ENCODE peak calls at places on chromosomes 7 and 10, in six cellular contexts. One of them, this sample, is unnamed.

GRCh38 chr10:124007773-124008145 is 85.6 kb downstream of the CHST15 start:
- DNase-seq in NCI-H510A: no peak
- DNase-seq in non-pigmented ciliary epithelial cell: no peak
- DNase-seq in activated CD8-positive, alpha-beta memory T cell treated with anti-CD3 and anti-CD28 coated beads, Interleukin-2, amount 10 ng/mL, durations not matched to agents 7 days and 5 days: no peak
- DNase-seq in AG08395: no peak
- DNase-seq in GM04503: no peak
- DNase-seq in this sample: no peak

GRCh38 chr10:98404571-98405396 is 10.2 kb downstream of the PYROXD2 start:
- DNase-seq in NCI-H510A: no peak
- DNase-seq in non-pigmented ciliary epithelial cell: peak; percentile 15
- DNase-seq in activated CD8-positive, alpha-beta memory T cell treated with anti-CD3 and anti-CD28 coated beads, Interleukin-2, amount 10 ng/mL, durations not matched to agents 7 days and 5 days: peak; percentile 67
- DNase-seq in AG08395: peak; percentile 61
- DNase-seq in GM04503: peak; percentile 45
- DNase-seq in this sample: peak; percentile 36

GRCh38 chr10:21146446-21146789 is 249.3 kb upstream of the NEBL start:
- DNase-seq in NCI-H510A: no peak
- DNase-seq in non-pigmented ciliary epithelial cell: no peak
- DNase-seq in activated CD8-positive, alpha-beta memory T cell treated with anti-CD3 and anti-CD28 coated beads, Interleukin-2, amount 10 ng/mL, durations not matched to agents 7 days and 5 days: no peak
- DNase-seq in AG08395: no peak
- DNase-seq in GM04503: no peak
- DNase-seq in this sample: no peak

GRCh38 chr7:26688936-26689506 is 175.4 kb downstream of the SKAP2 start:
- DNase-seq in NCI-H510A: no peak
- DNase-seq in non-pigmented ciliary epithelial cell: no peak
- DNase-seq in activated CD8-positive, alpha-beta memory T cell treated with anti-CD3 and anti-CD28 coated beads, Interleukin-2, amount 10 ng/mL, durations not matched to agents 7 days and 5 days: no peak
- DNase-seq in AG08395: no peak
- DNase-seq in GM04503: no peak
- DNase-seq in this sample: no peak

GRCh38 chr10:118439824-118440223 is 97.7 kb upstream of the FAM204A start:
- DNase-seq in NCI-H510A: no peak
- DNase-seq in non-pigmented ciliary epithelial cell: no peak
- DNase-seq in activated CD8-positive, alpha-beta memory T cell treated with anti-CD3 and anti-CD28 coated beads, Interleukin-2, amount 10 ng/mL, durations not matched to agents 7 days and 5 days: no peak
- DNase-seq in AG08395: no peak
- DNase-seq in GM04503: no peak
- DNase-seq in this sample: no peak

GRCh38 chr7:17849504-17849903 is 90.8 kb downstream of the SNX13 start:
- DNase-seq in NCI-H510A: no peak
- DNase-seq in non-pigmented ciliary epithelial cell: peak; percentile 74
- DNase-seq in activated CD8-positive, alpha-beta memory T cell treated with anti-CD3 and anti-CD28 coated beads, Interleukin-2, amount 10 ng/mL, durations not matched to agents 7 days and 5 days: no peak
- DNase-seq in AG08395: peak; percentile 18
- DNase-seq in GM04503: no peak
- DNase-seq in this sample: no peak

GRCh38 chr7:43215061-43215460 is 102.6 kb downstream of the HECW1 start:
- DNase-seq in NCI-H510A: no peak
- DNase-seq in non-pigmented ciliary epithelial cell: no peak
- DNase-seq in activated CD8-positive, alpha-beta memory T cell treated with anti-CD3 and anti-CD28 coated beads, Interleukin-2, amount 10 ng/mL, durations not matched to agents 7 days and 5 days: no peak
- DNase-seq in AG08395: no peak
- DNase-seq in GM04503: no peak
- DNase-seq in this sample: no peak

GRCh38 chr7:26365077-26365896 is 73.6 kb downstream of the SNX10 start:
- DNase-seq in NCI-H510A: peak; percentile 49
- DNase-seq in non-pigmented ciliary epithelial cell: peak; percentile 41
- DNase-seq in activated CD8-positive, alpha-beta memory T cell treated with anti-CD3 and anti-CD28 coated beads, Interleukin-2, amount 10 ng/mL, durations not matched to agents 7 days and 5 days: peak; percentile 68
- DNase-seq in AG08395: peak; percentile 65
- DNase-seq in GM04503: peak; percentile 22
- DNase-seq in this sample: peak; percentile 31

GRCh38 chr10:21083861-21084260 is 186.8 kb upstream of the NEBL start:
- DNase-seq in NCI-H510A: peak; percentile 3
- DNase-seq in non-pigmented ciliary epithelial cell: no peak
- DNase-seq in activated CD8-positive, alpha-beta memory T cell treated with anti-CD3 and anti-CD28 coated beads, Interleukin-2, amount 10 ng/mL, durations not matched to agents 7 days and 5 days: no peak
- DNase-seq in AG08395: no peak
- DNase-seq in GM04503: no peak
- DNase-seq in this sample: no peak

GRCh38 chr7:157471259-157472125 is 134.7 kb downstream of the DNAJB6 start:
- DNase-seq in NCI-H510A: no peak
- DNase-seq in non-pigmented ciliary epithelial cell: no peak
- DNase-seq in activated CD8-positive, alpha-beta memory T cell treated with anti-CD3 and anti-CD28 coated beads, Interleukin-2, amount 10 ng/mL, durations not matched to agents 7 days and 5 days: peak; percentile 88
- DNase-seq in AG08395: no peak
- DNase-seq in GM04503: no peak
- DNase-seq in this sample: no peak

GRCh38 chr10:86968271-86968993 is at the start of gene ADIRF:
- DNase-seq in NCI-H510A: peak; percentile 6
- DNase-seq in non-pigmented ciliary epithelial cell: no peak
- DNase-seq in activated CD8-positive, alpha-beta memory T cell treated with anti-CD3 and anti-CD28 coated beads, Interleukin-2, amount 10 ng/mL, durations not matched to agents 7 days and 5 days: peak; percentile 35
- DNase-seq in AG08395: peak; percentile 52
- DNase-seq in GM04503: no peak
- DNase-seq in this sample: no peak

GRCh38 chr10:17578603-17579002 is 38.6 kb downstream of the HACD1 start:
- DNase-seq in NCI-H510A: no peak
- DNase-seq in non-pigmented ciliary epithelial cell: no peak
- DNase-seq in activated CD8-positive, alpha-beta memory T cell treated with anti-CD3 and anti-CD28 coated beads, Interleukin-2, amount 10 ng/mL, durations not matched to agents 7 days and 5 days: no peak
- DNase-seq in AG08395: no peak
- DNase-seq in GM04503: no peak
- DNase-seq in this sample: no peak

GRCh38 chr10:3136763-3137611 is 35.6 kb downstream of the PITRM1 start:
- DNase-seq in NCI-H510A: no peak
- DNase-seq in non-pigmented ciliary epithelial cell: no peak
- DNase-seq in activated CD8-positive, alpha-beta memory T cell treated with anti-CD3 and anti-CD28 coated beads, Interleukin-2, amount 10 ng/mL, durations not matched to agents 7 days and 5 days: no peak
- DNase-seq in AG08395: peak; percentile 25
- DNase-seq in GM04503: peak; percentile 30
- DNase-seq in this sample: peak; percentile 64

GRCh38 chr7:106041140-106041717 is 70.9 kb downstream of the SYPL1 start:
- DNase-seq in NCI-H510A: no peak
- DNase-seq in non-pigmented ciliary epithelial cell: no peak
- DNase-seq in activated CD8-positive, alpha-beta memory T cell treated with anti-CD3 and anti-CD28 coated beads, Interleukin-2, amount 10 ng/mL, durations not matched to agents 7 days and 5 days: peak; percentile 42
- DNase-seq in AG08395: peak; percentile 27
- DNase-seq in GM04503: no peak
- DNase-seq in this sample: no peak

GRCh38 chr7:5711419-5711818 is 70.0 kb downstream of the RNF216 start:
- DNase-seq in NCI-H510A: no peak
- DNase-seq in non-pigmented ciliary epithelial cell: no peak
- DNase-seq in activated CD8-positive, alpha-beta memory T cell treated with anti-CD3 and anti-CD28 coated beads, Interleukin-2, amount 10 ng/mL, durations not matched to agents 7 days and 5 days: no peak
- DNase-seq in AG08395: no peak
- DNase-seq in GM04503: no peak
- DNase-seq in this sample: no peak

GRCh38 chr7:41814888-41815287 is 112.0 kb upstream of the INHBA start:
- DNase-seq in NCI-H510A: no peak
- DNase-seq in non-pigmented ciliary epithelial cell: no peak
- DNase-seq in activated CD8-positive, alpha-beta memory T cell treated with anti-CD3 and anti-CD28 coated beads, Interleukin-2, amount 10 ng/mL, durations not matched to agents 7 days and 5 days: no peak
- DNase-seq in AG08395: no peak
- DNase-seq in GM04503: no peak
- DNase-seq in this sample: no peak

GRCh38 chr10:121974535-121975294 is at the start of gene NSMCE4A:
- DNase-seq in NCI-H510A: peak; percentile 62
- DNase-seq in non-pigmented ciliary epithelial cell: no peak
- DNase-seq in activated CD8-positive, alpha-beta memory T cell treated with anti-CD3 and anti-CD28 coated beads, Interleukin-2, amount 10 ng/mL, durations not matched to agents 7 days and 5 days: peak; percentile 80
- DNase-seq in AG08395: peak; percentile 86
- DNase-seq in GM04503: peak; percentile 21
- DNase-seq in this sample: peak; percentile 40